ENCODE peak calls at places on chromosomes 13 and 19, in four cellular contexts. One of them, this sample, is unnamed.

GRCh38 chr13:50244913-50245574 is 229.8 kb downstream of the KCNRG start:
- DNase-seq in choroid plexus epithelial cell: peak
- DNase-seq in astrocyte: peak
- DNase-seq in colonic mucosa: peak
- DNase-seq in this sample: no peak

GRCh38 chr19:36152061-36152885 is at the start of gene COX7A1:
- DNase-seq in astrocyte: no peak
- DNase-seq in colonic mucosa: no peak
- DNase-seq in choroid plexus epithelial cell: peak
- DNase-seq in this sample: no peak

GRCh38 chr19:9431475-9431874 is 3.9 kb downstream of the ZNF266 start:
- DNase-seq in astrocyte: no peak
- DNase-seq in choroid plexus epithelial cell: peak
- DNase-seq in colonic mucosa: peak
- DNase-seq in this sample: peak

GRCh38 chr19:29815231-29815630 is 3.4 kb downstream of the CCNE1 start:
- DNase-seq in choroid plexus epithelial cell: no peak
- DNase-seq in astrocyte: no peak
- DNase-seq in colonic mucosa: no peak
- DNase-seq in this sample: no peak

GRCh38 chr13:30752201-30752797 is 17.0 kb downstream of the ALOX5AP start:
- DNase-seq in choroid plexus epithelial cell: peak
- DNase-seq in colonic mucosa: no peak
- DNase-seq in astrocyte: peak
- DNase-seq in this sample: no peak

GRCh38 chr13:20473888-20474287 is 51.8 kb downstream of the CRYL1 start:
- DNase-seq in astrocyte: no peak
- DNase-seq in colonic mucosa: no peak
- DNase-seq in choroid plexus epithelial cell: no peak
- DNase-seq in this sample: no peak

GRCh38 chr13:113291997-113292862 is 4.8 kb upstream of the LAMP1 start:
- DNase-seq in colonic mucosa: peak
- DNase-seq in choroid plexus epithelial cell: peak
- DNase-seq in astrocyte: no peak
- DNase-seq in this sample: peak

GRCh38 chr19:2454962-2455409 is 1.8 kb downstream of the LMNB2 start:
- DNase-seq in astrocyte: no peak
- DNase-seq in choroid plexus epithelial cell: no peak
- DNase-seq in colonic mucosa: no peak
- DNase-seq in this sample: no peak

GRCh38 chr19:43809762-43810696 is 7.8 kb upstream of the LYPD5 start:
- DNase-seq in choroid plexus epithelial cell: peak
- DNase-seq in astrocyte: peak
- DNase-seq in colonic mucosa: no peak
- DNase-seq in this sample: no peak

GRCh38 chr13:110797230-110797877 is 83.9 kb downstream of the ING1 start:
- DNase-seq in colonic mucosa: no peak
- DNase-seq in choroid plexus epithelial cell: no peak
- DNase-seq in astrocyte: no peak
- DNase-seq in this sample: no peak

GRCh38 chr13:112905990-112906641 is 62.9 kb upstream of the MCF2L start:
- DNase-seq in colonic mucosa: no peak
- DNase-seq in choroid plexus epithelial cell: no peak
- DNase-seq in astrocyte: no peak
- DNase-seq in this sample: no peak

GRCh38 chr13:39942177-39942900 is 286.9 kb downstream of the COG6 start:
- DNase-seq in astrocyte: no peak
- DNase-seq in choroid plexus epithelial cell: no peak
- DNase-seq in colonic mucosa: no peak
- DNase-seq in this sample: no peak

GRCh38 chr19:48714759-48715261 is 4.7 kb downstream of the MAMSTR start:
- DNase-seq in colonic mucosa: peak
- DNase-seq in choroid plexus epithelial cell: no peak
- DNase-seq in astrocyte: no peak
- DNase-seq in this sample: no peak

GRCh38 chr13:102555914-102556553 is 40.8 kb upstream of the TPP2 start:
- DNase-seq in colonic mucosa: no peak
- DNase-seq in astrocyte: peak
- DNase-seq in choroid plexus epithelial cell: peak
- DNase-seq in this sample: peak

GRCh38 chr13:102317593-102317992 is 84.3 kb downstream of the FGF14 start:
- DNase-seq in astrocyte: peak
- DNase-seq in choroid plexus epithelial cell: peak
- DNase-seq in colonic mucosa: peak
- DNase-seq in this sample: no peak

GRCh38 chr19:3831601-3832000 is 37.2 kb downstream of the ZFR2 start:
- DNase-seq in choroid plexus epithelial cell: no peak
- DNase-seq in colonic mucosa: no peak
- DNase-seq in astrocyte: no peak
- DNase-seq in this sample: no peak

GRCh38 chr19:54470991-54471782 is 1.9 kb downstream of the CDC42EP5 start:
- DNase-seq in choroid plexus epithelial cell: no peak
- DNase-seq in astrocyte: no peak
- DNase-seq in colonic mucosa: peak
- DNase-seq in this sample: peak

GRCh38 chr19:54469496-54469934 is 3.6 kb downstream of the CDC42EP5 start:
- DNase-seq in astrocyte: no peak
- DNase-seq in colonic mucosa: peak
- DNase-seq in choroid plexus epithelial cell: no peak
- DNase-seq in this sample: no peak

GRCh38 chr19:54473071-54473941 is at the start of gene CDC42EP5:
- DNase-seq in colonic mucosa: peak
- DNase-seq in choroid plexus epithelial cell: peak
- DNase-seq in astrocyte: peak
- DNase-seq in this sample: peak

GRCh38 chr19:54473983-54474382 is 887 bp upstream of the CDC42EP5 start:
- DNase-seq in colonic mucosa: no peak
- DNase-seq in astrocyte: no peak
- DNase-seq in choroid plexus epithelial cell: no peak
- DNase-seq in this sample: no peak

DNA sequence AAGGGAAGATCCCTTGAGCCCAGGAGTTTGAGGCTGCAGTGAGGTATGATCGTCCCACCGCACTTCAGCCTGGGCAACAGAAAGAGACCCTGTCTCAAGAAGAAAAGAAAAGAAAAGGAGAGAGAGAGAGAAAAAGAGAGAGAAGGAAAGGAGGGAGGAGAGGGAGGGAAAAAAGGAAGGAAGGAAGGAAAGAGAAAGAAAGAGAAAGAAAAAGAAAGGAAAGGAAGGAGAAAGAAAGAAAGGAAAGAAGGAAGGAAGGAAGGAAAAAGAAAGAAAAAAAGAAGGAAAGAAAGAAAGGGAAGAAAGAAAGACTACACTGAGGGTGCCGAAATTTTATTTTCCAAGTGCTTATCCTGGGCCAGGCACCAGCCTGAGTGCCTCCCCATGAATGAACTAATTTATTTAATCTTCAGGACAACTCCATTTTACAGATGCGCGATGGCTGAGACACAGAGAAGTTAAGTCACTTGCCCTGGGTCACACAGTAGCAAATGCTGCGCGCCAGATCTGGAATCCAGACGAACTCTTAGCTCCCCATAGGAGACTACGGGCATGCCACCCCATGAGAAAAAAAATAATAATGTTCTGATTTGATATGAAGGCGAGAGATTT is 2.7 kb downstream of the CDC42EP5 start:
- DNase-seq in astrocyte: no peak
- DNase-seq in choroid plexus epithelial cell: no peak
- DNase-seq in colonic mucosa: no peak
- DNase-seq in this sample: no peak
- TF ChIP-seq CTCF in astrocyte: no peak
- TF ChIP-seq CTCF in choroid plexus epithelial cell: no peak
- TF ChIP-seq CTCF in colonic mucosa: no peak
- TF ChIP-seq CTCF in this sample: no peak

DNA sequence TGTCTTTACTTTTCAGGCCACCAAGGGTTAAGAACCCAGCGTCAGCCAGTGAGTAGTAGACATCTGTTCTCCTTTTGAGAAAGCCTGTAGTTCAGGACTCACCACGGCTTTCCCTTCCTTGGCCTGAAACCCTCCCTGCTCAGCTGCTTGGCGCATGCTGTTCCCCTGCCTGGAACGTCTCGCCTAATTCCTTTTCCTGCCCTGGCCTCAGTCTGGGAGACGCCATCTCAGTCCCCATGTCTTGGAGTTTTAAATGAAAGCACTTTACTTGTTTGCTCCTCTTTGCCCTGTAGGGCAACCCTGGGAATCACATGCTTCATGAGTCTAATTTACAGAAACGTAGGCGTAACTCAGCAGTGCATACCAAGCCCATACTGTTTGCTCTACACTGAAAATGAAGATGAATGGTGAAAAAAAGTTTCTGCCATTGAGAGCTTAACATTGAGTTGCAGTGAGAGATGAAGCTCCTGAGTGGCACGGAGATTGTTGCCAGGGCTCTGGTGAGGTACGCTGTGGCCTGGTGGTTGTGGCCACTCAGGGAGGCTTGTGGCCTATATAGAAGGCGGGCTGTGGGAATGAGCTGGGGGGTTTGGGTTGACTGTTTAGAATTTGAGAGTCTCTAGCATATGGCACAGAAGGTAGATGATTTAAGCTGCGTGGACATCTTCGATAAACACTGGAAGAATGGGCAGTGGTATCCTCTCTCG is 52.8 kb downstream of the GATAD2A start:
- DNase-seq in colonic mucosa: no peak
- DNase-seq in choroid plexus epithelial cell: peak
- DNase-seq in astrocyte: no peak
- DNase-seq in this sample: no peak
- TF ChIP-seq CTCF in colonic mucosa: no peak
- TF ChIP-seq CTCF in choroid plexus epithelial cell: no peak
- TF ChIP-seq CTCF in astrocyte: no peak
- TF ChIP-seq CTCF in this sample: no peak

GRCh38 chr13:45728759-45729158 is 26.6 kb downstream of the CBY2 start:
- DNase-seq in choroid plexus epithelial cell: no peak
- DNase-seq in astrocyte: no peak
- DNase-seq in colonic mucosa: no peak
- DNase-seq in this sample: no peak
- TF ChIP-seq CTCF in choroid plexus epithelial cell: no peak
- TF ChIP-seq CTCF in astrocyte: no peak
- TF ChIP-seq CTCF in colonic mucosa: no peak
- TF ChIP-seq CTCF in this sample: peak

DNA sequence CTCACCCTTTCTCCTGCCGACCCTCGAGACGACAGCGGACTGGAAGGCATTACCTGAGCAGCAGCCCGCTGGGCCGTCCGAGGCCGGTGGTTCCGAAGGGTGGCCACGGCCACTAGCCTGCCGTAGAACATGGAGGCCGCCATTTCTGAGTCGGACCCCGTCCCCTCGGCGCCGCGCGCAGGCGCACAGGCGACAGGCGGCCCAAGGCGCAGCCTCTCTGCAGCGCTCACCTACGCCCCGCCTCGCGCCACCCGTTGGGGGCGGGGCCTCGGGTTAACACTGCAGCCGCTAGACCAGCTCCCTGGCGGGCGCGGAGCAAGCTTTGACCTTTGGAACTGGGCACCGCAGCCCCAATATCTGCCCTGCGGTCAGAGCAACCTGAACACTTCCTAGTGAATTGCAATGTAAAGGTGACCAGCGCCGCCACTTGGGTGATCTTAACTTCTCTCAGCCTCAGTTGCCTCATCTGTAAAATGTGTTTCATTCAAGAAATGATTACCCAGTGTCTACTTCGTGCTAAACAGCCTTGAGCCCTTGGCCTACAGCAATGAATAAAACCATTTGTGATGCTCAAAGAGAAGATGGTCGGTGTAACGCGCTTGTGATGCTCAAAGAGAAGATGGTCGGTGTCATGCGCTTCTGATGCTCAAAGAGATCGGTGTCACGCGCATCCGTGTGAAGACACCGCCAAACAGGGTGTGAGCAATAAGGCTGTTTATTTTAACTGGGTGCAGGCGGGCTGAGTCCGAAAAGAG is at the start of gene SUCLA2:
- DNase-seq in astrocyte: peak
- DNase-seq in choroid plexus epithelial cell: peak
- DNase-seq in colonic mucosa: peak
- DNase-seq in this sample: peak
- TF ChIP-seq CTCF in astrocyte: no peak
- TF ChIP-seq CTCF in choroid plexus epithelial cell: no peak
- TF ChIP-seq CTCF in colonic mucosa: no peak
- TF ChIP-seq CTCF in this sample: no peak

GRCh38 chr19:14916848-14917247 is 24.4 kb upstream of the OR7C2 start:
- DNase-seq in astrocyte: no peak
- DNase-seq in colonic mucosa: no peak
- DNase-seq in choroid plexus epithelial cell: no peak
- DNase-seq in this sample: no peak
- TF ChIP-seq CTCF in astrocyte: no peak
- TF ChIP-seq CTCF in colonic mucosa: no peak
- TF ChIP-seq CTCF in choroid plexus epithelial cell: no peak
- TF ChIP-seq CTCF in this sample: no peak

DNA sequence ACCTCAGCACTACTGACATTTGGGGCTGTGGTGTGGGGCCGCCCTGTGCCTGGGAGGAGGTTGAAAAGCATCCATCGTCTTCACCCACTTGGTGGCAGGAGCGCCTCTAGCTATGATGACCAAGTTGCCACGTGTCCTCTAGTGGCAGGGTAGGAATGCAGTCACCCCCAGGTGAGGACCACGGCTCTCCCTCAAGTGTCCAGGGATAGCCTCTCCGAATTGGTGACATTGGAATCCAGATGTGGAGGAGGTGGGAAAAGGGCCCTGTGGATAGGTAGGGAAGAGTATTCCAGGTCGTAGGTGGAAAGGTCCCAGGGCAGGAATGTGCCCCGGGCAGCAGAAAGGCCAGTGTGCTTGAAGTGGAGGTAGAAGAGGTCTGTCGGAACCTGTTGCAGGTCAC is 37.6 kb downstream of the ARHGEF18 start:
- DNase-seq in colonic mucosa: no peak
- DNase-seq in astrocyte: no peak
- DNase-seq in choroid plexus epithelial cell: no peak
- DNase-seq in this sample: no peak
- TF ChIP-seq CTCF in colonic mucosa: no peak
- TF ChIP-seq CTCF in astrocyte: no peak
- TF ChIP-seq CTCF in choroid plexus epithelial cell: no peak
- TF ChIP-seq CTCF in this sample: no peak

This sample was measured in neural crest cell.